ENCODE peak calls at places on chromosomes 2 and 18, in nine cellular contexts. U is cardiac fibroblast; K is fibroblast of pulmonary artery; A is nucleus accumbens; H is hypothalamus; E is activated naive CD4-positive, alpha-beta T cell treated with anti-CD3 and anti-CD28 coated beads, Interleukin-2, amount 50 U/mL, for 16 hours; Z is IMR-90; W is ecto neural progenitor cell; Y is EH. N is an unnamed sample.

GRCh38 chr2:16128746-16129610 is 188.6 kb downstream of the MYCN start:
- DNase-seq in U (no peak), K (no peak), A (no peak), H (no peak), E (no peak), Z (no peak), W (peak), Y (no peak), N (no peak)

GRCh38 chr2:96870631-96871255 is 863 bp upstream of the SEMA4C start:
- DNase-seq in U (no peak), K (no peak), A (peak), H (peak), E (peak), Z (no peak), W (no peak), Y (no peak), N (no peak)

GRCh38 chr18:44356566-44357157 is 324.0 kb upstream of the SETBP1 start:
- DNase-seq in U (no peak), K (no peak), A (no peak), H (no peak), E (no peak), Z (no peak), W (no peak), Y (no peak), N (no peak)

GRCh38 chr2:220775856-220776467 is 796.1 kb downstream of the EPHA4 start:
- DNase-seq in U (no peak), K (no peak), A (no peak), H (no peak), E (no peak), Z (peak), W (no peak), Y (peak), N (no peak)

GRCh38 chr2:25529034-25529433 is 144.3 kb downstream of the DTNB start:
- DNase-seq in U (no peak), K (no peak), A (no peak), H (no peak), E (no peak), Z (no peak), W (no peak), Y (no peak), N (no peak)

GRCh38 chr18:79799619-79800352 is 2.0 kb downstream of the KCNG2 start:
- DNase-seq in U (peak), K (no peak), A (no peak), H (no peak), E (no peak), Z (no peak), W (no peak), Y (no peak), N (no peak)

GRCh38 chr2:118481336-118481735 is 366.1 kb downstream of the EN1 start:
- DNase-seq in U (no peak), K (no peak), A (no peak), H (no peak), E (no peak), Z (no peak), W (no peak), Y (no peak), N (no peak)

GRCh38 chr2:171652411-171652775 is 34.9 kb upstream of the DYNC1I2 start:
- DNase-seq in U (peak), K (peak), A (no peak), H (no peak), E (no peak), Z (no peak), W (no peak), Y (peak), N (no peak)

GRCh38 chr18:36300211-36300610 is 2.7 kb downstream of the FHOD3 start:
- DNase-seq in U (no peak), K (no peak), A (no peak), H (no peak), E (no peak), Z (no peak), W (no peak), Y (no peak), N (no peak)

GRCh38 chr18:67636597-67637385 is 120.3 kb upstream of the DSEL start:
- DNase-seq in U (no peak), K (no peak), A (no peak), H (no peak), E (no peak), Z (no peak), W (no peak), Y (no peak), N (no peak)

GRCh38 chr2:30681022-30681421 is 126.2 kb downstream of the CAPN13 start:
- DNase-seq in U (no peak), K (no peak), A (no peak), H (no peak), E (no peak), Z (no peak), W (no peak), Y (no peak), N (no peak)

GRCh38 chr2:168449419-168449818 is 6.7 kb upstream of the CERS6 start:
- DNase-seq in U (peak), K (peak), A (no peak), H (no peak), E (no peak), Z (no peak), W (no peak), Y (peak), N (no peak)

GRCh38 chr18:57925706-57926105 is 118.3 kb upstream of the NEDD4L start:
- DNase-seq in U (no peak), K (peak), A (no peak), H (no peak), E (no peak), Z (peak), W (no peak), Y (peak), N (no peak)

GRCh38 chr2:11236335-11236734 is 81.1 kb downstream of the SLC66A3 start:
- DNase-seq in U (no peak), K (no peak), A (no peak), H (no peak), E (no peak), Z (no peak), W (no peak), Y (no peak), N (no peak)

GRCh38 chr2:3311601-3312000 is 66.0 kb downstream of the EIPR1 start:
- DNase-seq in U (no peak), K (no peak), A (no peak), H (no peak), E (no peak), Z (no peak), W (no peak), Y (no peak), N (no peak)

GRCh38 chr18:79884296-79884962 is 67.0 kb downstream of the SLC66A2 start:
- DNase-seq in U (no peak), K (no peak), A (no peak), H (no peak), E (no peak), Z (no peak), W (no peak), Y (no peak), N (no peak)

GRCh38 chr2:196293751-196294486 is 122.5 kb upstream of the STK17B start:
- DNase-seq in U (peak), K (peak), A (no peak), H (no peak), E (no peak), Z (peak), W (no peak), Y (peak), N (no peak)

GRCh38 chr2:240161087-240161750 is 20.8 kb upstream of the OTOS start:
- DNase-seq in U (no peak), K (no peak), A (no peak), H (no peak), E (peak), Z (no peak), W (no peak), Y (no peak), N (no peak)

GRCh38 chr2:204207851-204208250 is 271.3 kb downstream of the ICOS start:
- DNase-seq in U (no peak), K (no peak), A (no peak), H (no peak), E (no peak), Z (no peak), W (no peak), Y (no peak), N (no peak)

GRCh38 chr2:29250977-29251376 is 135.8 kb downstream of the CLIP4 start:
- DNase-seq in U (no peak), K (no peak), A (no peak), H (no peak), E (no peak), Z (no peak), W (no peak), Y (no peak), N (no peak)

GRCh38 chr2:240964221-240964853 is 34.1 kb upstream of the SNED1 start:
- DNase-seq in U (no peak), K (no peak), A (no peak), H (no peak), E (no peak), Z (no peak), W (peak), Y (no peak), N (no peak)

GRCh38 chr18:30381826-30382225 is 660.7 kb downstream of the DSC3 start:
- DNase-seq in U (no peak), K (no peak), A (no peak), H (no peak), E (no peak), Z (no peak), W (no peak), Y (no peak), N (no peak)

GRCh38 chr2:217289153-217289908 is 429.5 kb upstream of the TNP1 start:
- DNase-seq in U (peak), K (no peak), A (no peak), H (no peak), E (no peak), Z (peak), W (peak), Y (no peak), N (peak)

GRCh38 chr18:66280470-66280869 is 323.4 kb downstream of the CDH19 start:
- DNase-seq in U (no peak), K (no peak), A (no peak), H (no peak), E (no peak), Z (no peak), W (no peak), Y (no peak), N (no peak)

GRCh38 chr2:232611559-232612218 is 21.7 kb upstream of the EFHD1 start:
- DNase-seq in U (peak), K (peak), A (peak), H (peak), E (peak), Z (peak), W (peak), Y (peak), N (no peak)

GRCh38 chr2:173720310-173720709 is 244.9 kb downstream of the SP3 start:
- DNase-seq in U (peak), K (peak), A (no peak), H (no peak), E (no peak), Z (peak), W (no peak), Y (no peak), N (no peak)

GRCh38 chr2:242029422-242030225 is 160.1 kb downstream of the RTP5 start:
- DNase-seq in U (no peak), K (no peak), A (no peak), H (no peak), E (no peak), Z (no peak), W (peak), Y (no peak), N (no peak)

GRCh38 chr2:178747767-178748166 is 59.5 kb downstream of the TTN start:
- DNase-seq in U (no peak), K (no peak), A (no peak), H (no peak), E (no peak), Z (peak), W (no peak), Y (no peak), N (no peak)

GRCh38 chr2:25879133-25879730 is 945 bp upstream of the ASXL2 start:
- DNase-seq in U (peak), K (peak), A (no peak), H (no peak), E (no peak), Z (peak), W (no peak), Y (peak), N (no peak)

GRCh38 chr2:44776924-44777480 is 164.5 kb upstream of the SIX3 start:
- DNase-seq in U (no peak), K (no peak), A (no peak), H (no peak), E (no peak), Z (no peak), W (no peak), Y (no peak), N (no peak)

GRCh38 chr2:106885981-106886915 is at the start of gene ST6GAL2:
- DNase-seq in U (peak), K (no peak), A (peak), H (peak), E (no peak), Z (no peak), W (peak), Y (peak), N (peak)

GRCh38 chr2:237980751-237981150 is 13.9 kb downstream of the UBE2F start:
- DNase-seq in U (no peak), K (no peak), A (no peak), H (no peak), E (no peak), Z (no peak), W (no peak), Y (no peak), N (no peak)

GRCh38 chr18:2027026-2027425 is 544.3 kb downstream of the METTL4 start:
- DNase-seq in U (no peak), K (no peak), A (no peak), H (no peak), E (no peak), Z (no peak), W (no peak), Y (no peak), N (no peak)

GRCh38 chr2:238117199-238118154 is 17.3 kb downstream of the ESPNL start:
- DNase-seq in U (no peak), K (no peak), A (no peak), H (no peak), E (no peak), Z (peak), W (no peak), Y (peak), N (no peak)

GRCh38 chr2:100744589-100744988 is 75.3 kb upstream of the NPAS2 start:
- DNase-seq in U (no peak), K (peak), A (no peak), H (no peak), E (no peak), Z (peak), W (no peak), Y (peak), N (no peak)

GRCh38 chr2:196486145-196486544 is 153.4 kb upstream of the CCDC150 start:
- DNase-seq in U (no peak), K (no peak), A (no peak), H (peak), E (no peak), Z (no peak), W (no peak), Y (peak), N (no peak)

GRCh38 chr2:52456759-52457377 is 1310.7 kb upstream of the CHAC2 start:
- DNase-seq in U (no peak), K (no peak), A (no peak), H (no peak), E (no peak), Z (no peak), W (no peak), Y (no peak), N (peak)

GRCh38 chr2:179796213-179797007 is 65.0 kb downstream of the ZNF385B start:
- DNase-seq in U (no peak), K (no peak), A (no peak), H (no peak), E (no peak), Z (no peak), W (no peak), Y (no peak), N (no peak)

GRCh38 chr2:159290289-159290907 is 3.9 kb upstream of the WDSUB1 start:
- DNase-seq in U (peak), K (peak), A (no peak), H (no peak), E (no peak), Z (peak), W (no peak), Y (peak), N (no peak)